ENCODE peak calls at places on chromosomes 5 and 9, in eight cellular contexts. C, Q, N, U, B, T, W and A are unnamed samples.

GRCh38 chr5:132012385-132013005 is 1.0 kb upstream of the ACSL6 start:
- DNase-seq in B (no peak), Q (peak), U (peak), T (no peak), W (peak), N (no peak), C (peak), A (peak)

GRCh38 chr5:158832736-158833135 is 267.0 kb downstream of the EBF1 start:
- DNase-seq in B (no peak), U (no peak), T (no peak), C (no peak), N (no peak), W (no peak), Q (no peak), A (no peak)

GRCh38 chr5:152260940-152261339 is 144.1 kb downstream of the NMUR2 start:
- DNase-seq in W (no peak), C (no peak), N (no peak), T (no peak), Q (no peak), B (no peak), U (no peak), A (no peak)

GRCh38 chr5:157554180-157555030 is 21.2 kb downstream of the ADAM19 start:
- DNase-seq in Q (no peak), U (no peak), B (no peak), T (no peak), N (no peak), W (no peak), C (no peak), A (no peak)

GRCh38 chr9:69380811-69381210 is 55.8 kb downstream of the ENTREP1 start:
- DNase-seq in T (no peak), C (no peak), U (no peak), Q (no peak), B (no peak), W (peak), N (no peak), A (no peak)

GRCh38 chr5:170070556-170071412 is 34.9 kb upstream of the FOXI1 start:
- DNase-seq in T (no peak), N (no peak), Q (no peak), B (no peak), U (peak), C (peak), W (no peak), A (peak)

GRCh38 chr9:106860731-106861584 is 2.0 kb upstream of the ZNF462 start:
- DNase-seq in N (no peak), C (no peak), U (peak), W (peak), Q (peak), B (no peak), T (no peak), A (peak)

GRCh38 chr5:149588947-149589346 is 7.6 kb downstream of the ARHGEF37 start:
- DNase-seq in C (no peak), N (no peak), T (no peak), B (no peak), U (no peak), W (no peak), Q (no peak), A (no peak)

GRCh38 chr5:178625679-178626483 is 969 bp downstream of the CLK4 start:
- DNase-seq in Q (no peak), B (no peak), C (peak), N (no peak), U (no peak), T (no peak), W (peak), A (peak)

GRCh38 chr5:167294861-167295685 is 996.4 kb upstream of the WWC1 start:
- DNase-seq in B (no peak), Q (no peak), N (no peak), T (no peak), U (no peak), W (no peak), C (no peak), A (peak)

GRCh38 chr5:144421411-144421810 is 250.7 kb downstream of the KCTD16 start:
- DNase-seq in N (no peak), C (no peak), B (no peak), Q (no peak), U (peak), T (no peak), W (no peak), A (no peak)

GRCh38 chr5:71615809-71616208 is 28.7 kb downstream of the MCCC2 start:
- DNase-seq in T (no peak), U (no peak), W (no peak), C (no peak), B (no peak), Q (no peak), N (no peak), A (no peak)

GRCh38 chr5:103174147-103174546 is 54.0 kb downstream of the PPIP5K2 start:
- DNase-seq in T (no peak), B (no peak), Q (no peak), C (no peak), W (no peak), N (no peak), U (no peak), A (no peak)

GRCh38 chr5:58631895-58632294 is 49.0 kb downstream of the RAB3C start:
- DNase-seq in U (no peak), C (no peak), B (no peak), Q (no peak), T (no peak), N (no peak), W (no peak), A (no peak)

GRCh38 chr5:107324071-107324470 is 346.7 kb downstream of the EFNA5 start:
- DNase-seq in T (no peak), N (no peak), W (no peak), Q (no peak), U (no peak), C (no peak), B (no peak), A (no peak)

GRCh38 chr9:466749-467148 is 252.1 kb downstream of the DOCK8 start:
- DNase-seq in C (no peak), N (no peak), Q (no peak), T (no peak), W (no peak), U (no peak), B (no peak), A (no peak)

GRCh38 chr9:90505695-90506094 is 136.9 kb downstream of the DIRAS2 start:
- DNase-seq in N (no peak), W (no peak), T (no peak), C (no peak), B (no peak), Q (no peak), U (no peak), A (no peak)

GRCh38 chr9:106104887-106105286 is 410.5 kb downstream of the TMEM38B start:
- DNase-seq in T (no peak), U (no peak), Q (no peak), B (no peak), N (no peak), C (no peak), W (no peak), A (no peak)

GRCh38 chr9:126907058-126907457 is 7.5 kb upstream of the RALGPS1 start:
- DNase-seq in C (no peak), T (no peak), B (no peak), U (no peak), N (no peak), Q (no peak), W (no peak), A (no peak)

GRCh38 chr5:36052542-36052941 is 14.1 kb downstream of the UGT3A2 start:
- DNase-seq in U (no peak), T (no peak), Q (no peak), C (no peak), N (no peak), W (no peak), B (no peak), A (no peak)

GRCh38 chr9:91038483-91039124 is 237.0 kb downstream of the SYK start:
- DNase-seq in N (no peak), T (no peak), C (no peak), U (no peak), W (no peak), B (no peak), Q (no peak), A (no peak)

GRCh38 chr9:13728121-13728520 is 448.6 kb upstream of the MPDZ start:
- DNase-seq in W (peak), T (no peak), C (peak), B (no peak), Q (no peak), U (no peak), N (no peak), A (no peak)

GRCh38 chr5:119353213-119353612 is 2.6 kb upstream of the TNFAIP8 start:
- DNase-seq in U (no peak), N (no peak), W (no peak), B (no peak), T (no peak), C (no peak), Q (no peak), A (no peak)

GRCh38 chr5:57370376-57370775 is 112.2 kb downstream of the ACTBL2 start:
- DNase-seq in W (no peak), Q (no peak), C (no peak), T (no peak), N (no peak), B (no peak), U (no peak), A (no peak)

GRCh38 chr5:74543162-74543995 is 97.1 kb downstream of the ENC1 start:
- DNase-seq in B (no peak), C (peak), Q (no peak), U (peak), N (no peak), T (peak), W (no peak), A (peak)

GRCh38 chr9:33430942-33431341 is 16.5 kb downstream of the AQP3 start:
- DNase-seq in T (no peak), W (no peak), N (no peak), Q (no peak), U (no peak), B (no peak), C (peak), A (no peak)

GRCh38 chr9:93234600-93234999 is 50.7 kb downstream of the WNK2 start:
- DNase-seq in B (no peak), N (no peak), T (peak), W (peak), U (no peak), C (no peak), Q (no peak), A (no peak)

GRCh38 chr5:156094001-156094400 is 233.0 kb upstream of the SGCD start:
- DNase-seq in T (no peak), B (no peak), N (no peak), W (no peak), U (peak), C (no peak), Q (no peak), A (no peak)

GRCh38 chr5:89759824-89760223 is 649.7 kb downstream of the CETN3 start:
- DNase-seq in B (no peak), U (no peak), W (no peak), C (no peak), N (no peak), T (no peak), Q (no peak), A (no peak)

GRCh38 chr9:121294181-121294743 is 26.3 kb downstream of the GSN start:
- DNase-seq in Q (no peak), U (no peak), C (no peak), B (no peak), N (no peak), T (no peak), W (no peak), A (no peak)

GRCh38 chr9:83056180-83056579 is 6.8 kb downstream of the RASEF start:
- DNase-seq in Q (no peak), B (no peak), T (no peak), C (no peak), N (no peak), U (no peak), W (no peak), A (no peak)

GRCh38 chr9:120528834-120529233 is 51.1 kb downstream of the CDK5RAP2 start:
- DNase-seq in C (no peak), N (no peak), W (no peak), B (no peak), Q (no peak), U (peak), T (no peak), A (no peak)

GRCh38 chr9:124467410-124468060 is 17.3 kb downstream of the ADGRD2 start:
- DNase-seq in Q (peak), W (no peak), U (no peak), B (no peak), N (peak), C (no peak), T (no peak), A (no peak)

GRCh38 chr5:98635631-98636030 is 137.8 kb upstream of the RGMB start:
- DNase-seq in Q (no peak), T (no peak), U (no peak), W (no peak), B (no peak), N (no peak), C (no peak), A (no peak)
- TF ChIP-seq CTCF in Q (no peak), T (no peak), U (no peak), W (no peak), B (no peak), N (no peak), C (no peak), A (no peak)

DNA sequence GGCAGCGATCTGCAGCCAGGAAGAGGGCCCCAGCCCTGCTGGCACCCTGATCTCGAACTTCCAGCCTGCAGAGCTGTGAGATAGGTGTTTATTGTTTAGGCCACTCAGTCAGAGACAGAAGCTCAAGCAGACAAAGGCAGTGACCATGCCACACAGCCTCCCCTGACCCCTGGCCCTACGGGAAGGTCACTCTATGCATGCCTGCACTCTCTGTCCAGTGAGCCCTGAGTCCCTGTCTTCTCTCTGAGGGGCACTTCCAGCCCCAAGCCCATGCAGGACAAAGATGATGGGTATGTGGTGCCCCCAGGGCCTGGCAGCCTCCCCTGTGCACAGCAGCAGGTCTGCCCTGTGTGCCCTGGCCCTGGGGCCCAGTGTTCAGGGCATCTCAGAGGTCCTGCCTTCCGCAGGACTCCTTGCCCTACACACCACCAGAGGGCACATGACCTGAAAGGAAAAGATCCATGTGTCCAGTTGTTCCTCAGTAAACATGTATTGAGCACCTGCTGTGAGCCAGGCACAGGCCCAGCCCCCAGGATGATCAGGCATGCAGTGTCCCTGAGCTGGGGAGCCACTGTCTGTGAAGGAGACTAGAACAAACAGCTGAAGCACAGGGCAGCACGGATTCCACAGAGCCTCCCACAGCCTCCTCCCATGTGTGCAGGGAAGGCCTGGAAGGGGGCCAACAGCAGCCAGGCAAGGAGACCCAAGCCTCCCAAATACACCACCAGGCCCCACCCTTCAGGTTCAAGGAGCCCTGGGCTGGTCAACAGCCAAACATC is 109.3 kb downstream of the ATPSCKMT start:
- DNase-seq in B (no peak), U (peak), Q (no peak), N (no peak), T (no peak), W (no peak), C (peak), A (no peak)
- TF ChIP-seq CTCF in B (no peak), U (peak), Q (peak), N (no peak), T (no peak), W (no peak), C (peak), A (no peak)

DNA sequence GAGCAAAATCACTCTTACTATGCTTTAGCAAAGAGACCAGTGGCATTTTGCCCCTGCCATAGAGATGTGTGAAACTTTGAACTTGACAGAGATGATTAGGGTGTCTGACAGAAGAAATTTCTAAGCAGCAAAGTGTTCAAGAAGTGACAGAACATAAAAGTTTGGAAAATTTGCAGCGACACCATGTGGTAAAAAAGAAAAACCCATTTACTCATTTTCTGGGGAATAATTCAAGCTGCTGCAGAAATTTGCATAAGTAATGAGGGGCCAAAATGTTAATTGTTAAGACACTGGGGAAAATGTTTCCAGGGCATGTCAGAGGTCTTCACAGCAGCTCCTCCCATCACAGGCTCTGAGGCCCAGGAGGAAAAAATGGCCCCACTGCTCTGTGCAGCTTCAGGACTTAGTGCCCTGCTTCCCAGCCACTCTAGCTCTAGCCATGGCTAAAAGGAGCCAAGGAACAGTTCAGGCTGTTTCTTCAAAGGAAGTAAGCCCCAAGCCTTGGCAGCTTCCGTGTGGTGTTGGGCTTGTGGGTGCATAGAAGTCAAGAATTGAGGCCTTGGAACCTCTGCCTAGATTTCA is 6.1 kb upstream of the AP3B1 start:
- DNase-seq in Q (no peak), W (no peak), U (no peak), B (no peak), N (no peak), T (no peak), C (no peak), A (no peak)
- TF ChIP-seq CTCF in Q (peak), W (no peak), U (peak), B (peak), N (peak), T (peak), C (no peak), A (no peak)

GRCh38 chr9:133604856-133605255 is 4.3 kb downstream of the FAM163B start:
- DNase-seq in Q (no peak), T (no peak), N (no peak), U (no peak), B (no peak), C (no peak), W (no peak), A (no peak)

GRCh38 chr9:133605856-133606721 is 3.1 kb downstream of the FAM163B start:
- DNase-seq in C (no peak), W (no peak), B (no peak), T (no peak), Q (no peak), U (no peak), N (no peak), A (no peak)

GRCh38 chr9:133605446-133605845 is 3.7 kb downstream of the FAM163B start:
- DNase-seq in N (no peak), C (no peak), B (no peak), W (no peak), Q (no peak), T (no peak), U (no peak), A (no peak)

GRCh38 chr9:133603165-133603927 is 5.8 kb downstream of the FAM163B start:
- DNase-seq in Q (no peak), U (peak), C (no peak), N (no peak), T (no peak), W (no peak), B (no peak), A (no peak)

DNA sequence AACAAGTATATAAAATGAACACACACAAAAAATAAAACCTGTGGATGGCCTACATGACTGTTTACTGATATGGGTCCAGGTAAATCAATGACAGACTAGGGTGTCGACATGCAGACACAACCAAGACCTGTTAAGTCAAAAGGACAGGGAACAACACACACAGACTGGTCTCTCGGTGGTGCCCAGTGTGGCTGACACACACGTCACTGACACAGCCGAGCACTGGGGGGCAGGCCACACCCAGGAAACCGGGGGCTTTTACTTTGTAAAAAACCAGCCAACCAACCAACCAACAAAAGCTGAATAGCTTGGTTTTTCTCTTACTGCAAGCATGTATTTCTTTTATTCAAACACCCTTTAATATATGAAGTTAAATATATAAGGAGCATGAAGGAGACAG is 5.0 kb downstream of the FAM163B start:
- DNase-seq in Q (no peak), C (peak), U (no peak), W (no peak), N (no peak), B (no peak), T (no peak), A (no peak)
- TF ChIP-seq CTCF in Q (no peak), C (peak), U (no peak), W (no peak), N (peak), B (no peak), T (no peak), A (no peak)

DNA sequence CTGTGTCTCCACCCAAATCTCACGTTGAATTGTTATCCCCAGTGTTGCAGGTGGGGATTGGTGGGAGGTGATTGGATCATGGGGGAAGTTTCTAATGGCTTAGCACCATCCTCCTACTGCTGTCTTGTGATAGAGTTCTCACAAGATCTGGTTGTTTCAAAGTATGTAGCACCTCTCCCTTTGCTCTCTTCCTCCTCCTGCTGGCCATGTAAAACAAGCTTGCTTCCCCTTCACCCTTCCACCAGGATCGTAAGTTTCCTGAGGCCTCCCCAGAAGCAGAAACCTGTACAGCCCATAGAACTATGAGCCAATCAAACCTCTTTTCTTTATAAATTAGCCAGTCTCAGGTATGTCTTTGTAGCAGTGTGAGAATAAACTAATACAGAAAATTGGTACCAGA is 214.7 kb upstream of the C9orf72 start:
- DNase-seq in T (no peak), Q (no peak), W (no peak), C (peak), N (no peak), U (peak), B (no peak), A (no peak)
- TF ChIP-seq CTCF in T (no peak), Q (peak), W (no peak), C (peak), N (no peak), U (peak), B (no peak), A (no peak)

DNA sequence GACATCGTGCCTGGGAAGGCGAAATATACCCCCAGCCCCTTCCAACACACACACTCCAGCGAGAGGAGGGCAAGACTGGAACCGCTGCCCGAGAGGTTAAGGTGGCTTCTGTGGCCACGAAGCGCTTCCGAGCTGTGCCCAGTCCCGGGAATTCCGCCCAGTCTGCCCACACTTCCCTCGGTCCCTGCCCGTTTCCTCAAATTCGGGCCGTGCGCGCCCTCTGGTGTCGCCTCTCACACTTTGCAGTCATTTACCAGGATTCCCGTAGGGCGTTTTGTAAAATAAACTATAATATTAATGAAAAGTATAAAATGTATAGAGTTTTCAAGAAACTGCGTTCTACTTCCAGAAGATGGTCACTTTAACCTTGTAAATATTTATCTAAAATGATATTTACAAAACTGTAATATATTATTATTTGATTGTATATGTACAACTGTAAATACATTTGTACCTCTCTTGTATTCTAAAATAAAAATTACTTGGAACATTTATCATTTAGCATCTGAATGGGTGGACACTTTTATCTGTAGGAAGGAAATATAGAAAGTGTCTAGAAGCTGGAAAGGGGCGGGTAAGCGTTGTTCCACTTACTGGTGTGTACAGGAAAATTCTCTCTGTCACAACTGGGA is 11.0 kb upstream of the EXOSC2 start:
- DNase-seq in W (peak), C (peak), B (no peak), Q (peak), U (peak), N (peak), T (peak), A (peak)
- TF ChIP-seq CTCF in W (peak), C (peak), B (peak), Q (peak), U (peak), N (peak), T (peak), A (peak)